ENCODE peak calls at places on chromosomes 6 and 20, in six cellular contexts. L, M, G, U, X and P are unnamed samples.

GRCh38 chr6:30819287-30819917 is 64.9 kb upstream of the DDR1 start:
- DNase-seq in U (no peak), M (no peak), X (no peak), L (no peak), G (no peak), P (no peak)

GRCh38 chr20:2576317-2576727 is 39.9 kb downstream of the TMC2 start:
- DNase-seq in X (no peak), U (no peak), G (no peak), M (no peak), L (no peak), P (no peak)

GRCh38 chr6:135475292-135475886 is 22.2 kb downstream of the AHI1 start:
- DNase-seq in X (peak; percentile 35), U (no peak), M (no peak), L (no peak), G (no peak), P (no peak)

GRCh38 chr6:163813979-163814493 is 399.5 kb downstream of the QKI start:
- DNase-seq in X (no peak), L (no peak), G (no peak), M (no peak), U (no peak), P (no peak)

GRCh38 chr6:125584468-125584939 is 164.9 kb upstream of the HEY2 start:
- DNase-seq in M (no peak), X (peak; percentile 81), L (no peak), G (no peak), U (peak; percentile 45), P (peak; percentile 38)

GRCh38 chr20:4563534-4563933 is 158.2 kb upstream of the PRND start:
- DNase-seq in X (peak; percentile 71), M (no peak), G (no peak), U (no peak), L (peak; percentile 69), P (no peak)

GRCh38 chr6:73180718-73181619 is 44.3 kb downstream of the KHDC1L start:
- DNase-seq in L (peak; percentile 77), G (peak; percentile 28), X (peak; percentile 80), M (peak; percentile 38), U (no peak), P (peak; percentile 33)

GRCh38 chr6:46882622-46883021 is 39.1 kb downstream of the ADGRF5 start:
- DNase-seq in M (no peak), L (no peak), U (no peak), G (no peak), X (no peak), P (peak; percentile 76)

GRCh38 chr6:118896339-118897136 is 2.6 kb downstream of the ASF1A start:
- DNase-seq in G (peak; percentile 46), U (no peak), M (no peak), X (peak; percentile 73), L (peak; percentile 66), P (no peak)

GRCh38 chr6:28522594-28523557 is 2.8 kb upstream of the GPX5 start:
- DNase-seq in L (no peak), U (no peak), X (no peak), M (no peak), G (peak; percentile 42), P (no peak)

GRCh38 chr6:95091823-95092436 is 485.4 kb upstream of the MANEA start:
- DNase-seq in X (peak; percentile 83), M (no peak), L (peak; percentile 78), U (no peak), G (no peak), P (peak; percentile 5)

GRCh38 chr20:49287555-49288249 is 9.8 kb upstream of the ZNFX1 start:
- DNase-seq in X (peak; percentile 59), L (no peak), G (no peak), U (no peak), M (no peak), P (no peak)

GRCh38 chr6:130933712-130934200 is 106.5 kb downstream of the SMLR1 start:
- DNase-seq in L (peak; percentile 45), G (no peak), X (peak; percentile 30), U (no peak), M (no peak), P (no peak)

GRCh38 chr20:4371623-4372246 is 350.0 kb upstream of the PRND start:
- DNase-seq in M (no peak), X (no peak), L (no peak), U (no peak), G (no peak), P (no peak)

GRCh38 chr6:117352466-117353081 is 73.2 kb downstream of the ROS1 start:
- DNase-seq in U (no peak), M (no peak), G (no peak), X (peak; percentile 45), L (peak; percentile 13), P (no peak)

GRCh38 chr6:84350397-84350796 is 123.0 kb upstream of the CEP162 start:
- DNase-seq in X (no peak), G (no peak), L (no peak), M (no peak), U (no peak), P (no peak)

GRCh38 chr6:43146709-43147108 is 24.4 kb upstream of the SRF start:
- DNase-seq in G (no peak), L (no peak), X (no peak), M (no peak), U (no peak), P (no peak)

GRCh38 chr20:10307359-10307735 is 88.7 kb downstream of the SNAP25 start:
- DNase-seq in G (no peak), M (no peak), X (no peak), L (no peak), U (no peak), P (no peak)